ENCODE peak calls at places on chromosome 6, in four cellular contexts. One of them, this sample, is unnamed.

GRCh38 chr6:24146871-24147270 is 20.9 kb downstream of the NRSN1 start:
- DNase-seq in fibroblast of lung: no peak
- DNase-seq in hepatocyte: no peak
- DNase-seq in GM23248: no peak
- DNase-seq in this sample: no peak

GRCh38 chr6:27810768-27811298 is 101.4 kb downstream of the OR2B2 start:
- DNase-seq in fibroblast of lung: no peak
- DNase-seq in hepatocyte: no peak
- DNase-seq in GM23248: no peak
- DNase-seq in this sample: peak; percentile 25

GRCh38 chr6:165978482-165978881 is 189.2 kb downstream of the TBXT start:
- DNase-seq in fibroblast of lung: no peak
- DNase-seq in hepatocyte: no peak
- DNase-seq in GM23248: no peak
- DNase-seq in this sample: no peak

GRCh38 chr6:169589293-169589692 is 112.5 kb downstream of the WDR27 start:
- DNase-seq in fibroblast of lung: peak; percentile 85
- DNase-seq in hepatocyte: no peak
- DNase-seq in GM23248: peak; percentile 40
- DNase-seq in this sample: peak; percentile 88

GRCh38 chr6:11043961-11044711 is at the start of gene ELOVL2:
- DNase-seq in fibroblast of lung: peak; percentile 54
- DNase-seq in hepatocyte: peak; percentile 88
- DNase-seq in GM23248: peak; percentile 74
- DNase-seq in this sample: peak; percentile 14

GRCh38 chr6:26269406-26270120 is 95.4 kb upstream of the BTN3A2 start:
- DNase-seq in fibroblast of lung: no peak
- DNase-seq in hepatocyte: no peak
- DNase-seq in GM23248: no peak
- DNase-seq in this sample: no peak

GRCh38 chr6:79280756-79281155 is 46.3 kb upstream of the HMGN3 start:
- DNase-seq in fibroblast of lung: no peak
- DNase-seq in hepatocyte: no peak
- DNase-seq in GM23248: no peak
- DNase-seq in this sample: no peak

GRCh38 chr6:166751051-166751595 is 124.1 kb upstream of the RPS6KA2 start:
- DNase-seq in fibroblast of lung: peak; percentile 22
- DNase-seq in hepatocyte: no peak
- DNase-seq in GM23248: no peak
- DNase-seq in this sample: no peak

GRCh38 chr6:92688328-92688727 is 731.0 kb downstream of the EPHA7 start:
- DNase-seq in fibroblast of lung: no peak
- DNase-seq in hepatocyte: no peak
- DNase-seq in GM23248: no peak
- DNase-seq in this sample: peak; percentile 9

GRCh38 chr6:40152196-40152595 is 217.9 kb upstream of the MOCS1 start:
- DNase-seq in fibroblast of lung: no peak
- DNase-seq in hepatocyte: no peak
- DNase-seq in GM23248: no peak
- DNase-seq in this sample: no peak

GRCh38 chr6:11711644-11711993 is 67.0 kb downstream of the ADTRP start:
- DNase-seq in fibroblast of lung: peak; percentile 19
- DNase-seq in hepatocyte: no peak
- DNase-seq in GM23248: peak; percentile 66
- DNase-seq in this sample: no peak

DNA sequence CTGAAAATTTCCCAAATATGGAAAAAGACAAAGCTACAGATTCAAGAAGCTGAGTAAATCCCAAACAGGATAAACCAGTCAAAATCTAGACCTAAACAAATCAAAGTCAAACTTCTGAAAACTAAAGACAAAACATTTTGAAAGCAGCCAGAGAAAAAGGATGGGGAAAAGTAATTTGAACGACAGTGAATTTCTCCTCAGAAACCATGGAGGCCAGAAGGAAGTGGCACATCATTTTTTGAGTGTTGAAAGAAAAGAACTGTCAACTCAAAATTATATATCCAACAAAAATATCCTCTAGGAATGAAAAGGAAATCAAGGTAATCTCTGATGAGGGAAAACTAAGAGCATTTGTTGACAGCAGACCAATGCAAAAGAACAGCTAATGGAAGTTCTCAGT is 6.8 kb downstream of the RAB23 start:
- DNase-seq in fibroblast of lung: no peak
- DNase-seq in hepatocyte: no peak
- DNase-seq in GM23248: no peak
- DNase-seq in this sample: no peak
- H4K20me1 ChIP-seq in fibroblast of lung: no peaks in the 10 kb centered on the region
- H4K20me1 ChIP-seq in hepatocyte: peaks cover 6% of the 10 kb centered on the region
- H4K20me1 ChIP-seq in GM23248: no peaks in the 10 kb centered on the region
- H4K20me1 ChIP-seq in this sample: no peaks in the 10 kb centered on the region

GRCh38 chr6:34416877-34417371 is 8.9 kb downstream of the RPS10 start:
- DNase-seq in fibroblast of lung: no peak
- DNase-seq in hepatocyte: no peak
- DNase-seq in GM23248: no peak
- DNase-seq in this sample: no peak

GRCh38 chr6:34423254-34423653 is 2.6 kb downstream of the RPS10 start:
- DNase-seq in fibroblast of lung: peak; percentile 52
- DNase-seq in hepatocyte: no peak
- DNase-seq in GM23248: peak; percentile 41
- DNase-seq in this sample: no peak

GRCh38 chr6:34412643-34413214 is 13.1 kb downstream of the RPS10 start:
- DNase-seq in fibroblast of lung: peak; percentile 62
- DNase-seq in hepatocyte: no peak
- DNase-seq in GM23248: peak; percentile 48
- DNase-seq in this sample: no peak

GRCh38 chr6:34414999-34415858 is 10.6 kb downstream of the RPS10 start:
- DNase-seq in fibroblast of lung: peak; percentile 71
- DNase-seq in hepatocyte: peak; percentile 81
- DNase-seq in GM23248: peak; percentile 79
- DNase-seq in this sample: peak; percentile 77

GRCh38 chr6:34418367-34418766 is 7.5 kb downstream of the RPS10 start:
- DNase-seq in fibroblast of lung: no peak
- DNase-seq in hepatocyte: no peak
- DNase-seq in GM23248: no peak
- DNase-seq in this sample: no peak
- H4K20me1 ChIP-seq in fibroblast of lung: no peaks in the 10 kb centered on the region
- H4K20me1 ChIP-seq in hepatocyte: peaks cover 8% of the 10 kb centered on the region
- H4K20me1 ChIP-seq in GM23248: no peaks in the 10 kb centered on the region
- H4K20me1 ChIP-seq in this sample: no peaks in the 10 kb centered on the region

GRCh38 chr6:47502920-47503319 is 25.3 kb downstream of the CD2AP start:
- DNase-seq in fibroblast of lung: no peak
- DNase-seq in hepatocyte: no peak
- DNase-seq in GM23248: no peak
- DNase-seq in this sample: no peak
- H4K20me1 ChIP-seq in fibroblast of lung: peaks cover 2% of the 10 kb centered on the region
- H4K20me1 ChIP-seq in hepatocyte: peaks cover 35% of the 10 kb centered on the region
- H4K20me1 ChIP-seq in GM23248: peaks cover 16% of the 10 kb centered on the region
- H4K20me1 ChIP-seq in this sample: peaks cover 8% of the 10 kb centered on the region

GRCh38 chr6:7888587-7889357 is 21.8 kb downstream of the TXNDC5 start:
- DNase-seq in fibroblast of lung: no peak
- DNase-seq in hepatocyte: no peak
- DNase-seq in GM23248: no peak
- DNase-seq in this sample: peak; percentile 46

GRCh38 chr6:7891098-7891872 is 19.3 kb downstream of the TXNDC5 start:
- DNase-seq in fibroblast of lung: no peak
- DNase-seq in hepatocyte: no peak
- DNase-seq in GM23248: no peak
- DNase-seq in this sample: no peak

GRCh38 chr6:7883381-7883780 is 27.2 kb downstream of the TXNDC5 start:
- DNase-seq in fibroblast of lung: no peak
- DNase-seq in hepatocyte: no peak
- DNase-seq in GM23248: no peak
- DNase-seq in this sample: peak; percentile 53

GRCh38 chr6:7886132-7886531 is 24.5 kb downstream of the TXNDC5 start:
- DNase-seq in fibroblast of lung: no peak
- DNase-seq in hepatocyte: no peak
- DNase-seq in GM23248: no peak
- DNase-seq in this sample: peak; percentile 51

DNA sequence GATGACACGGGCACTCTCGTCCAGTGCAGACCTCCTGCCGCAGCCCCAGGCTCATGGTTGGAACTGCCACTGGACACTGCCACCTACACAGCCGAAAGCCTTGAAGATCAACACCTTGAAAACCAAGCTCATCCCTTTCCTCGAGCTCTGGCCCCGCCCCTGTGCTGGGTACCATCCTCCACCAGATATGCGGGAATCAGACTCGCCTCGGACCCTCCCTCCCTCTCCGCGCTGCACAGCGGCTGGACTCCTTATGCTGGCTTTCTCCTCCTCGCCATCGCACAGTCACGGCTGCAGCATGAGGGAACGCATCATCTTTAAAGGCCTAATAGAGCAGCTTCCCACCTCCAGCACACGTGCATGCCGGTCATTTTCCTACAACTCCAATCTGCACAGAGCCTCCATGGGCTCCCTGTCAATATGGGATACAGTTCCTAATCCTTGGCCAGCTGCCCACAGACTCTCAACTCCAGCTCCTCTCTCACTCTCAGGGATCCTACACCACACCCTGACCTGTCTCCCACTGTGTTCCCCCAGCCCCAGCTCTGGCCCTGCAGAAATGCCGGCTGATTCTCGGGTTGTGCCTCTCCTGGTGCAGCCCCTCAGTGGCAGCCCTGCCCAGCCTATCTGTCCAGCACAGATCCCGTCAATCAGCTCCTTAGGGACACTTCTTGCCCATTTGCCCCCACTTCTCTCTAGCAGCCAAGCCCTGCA is 23.2 kb downstream of the TXNDC5 start:
- DNase-seq in fibroblast of lung: no peak
- DNase-seq in hepatocyte: no peak
- DNase-seq in GM23248: no peak
- DNase-seq in this sample: peak; percentile 64
- H4K20me1 ChIP-seq in fibroblast of lung: no peaks in the 10 kb centered on the region
- H4K20me1 ChIP-seq in hepatocyte: no peaks in the 10 kb centered on the region
- H4K20me1 ChIP-seq in GM23248: no peaks in the 10 kb centered on the region
- H4K20me1 ChIP-seq in this sample: peaks cover 2% of the 10 kb centered on the region

DNA sequence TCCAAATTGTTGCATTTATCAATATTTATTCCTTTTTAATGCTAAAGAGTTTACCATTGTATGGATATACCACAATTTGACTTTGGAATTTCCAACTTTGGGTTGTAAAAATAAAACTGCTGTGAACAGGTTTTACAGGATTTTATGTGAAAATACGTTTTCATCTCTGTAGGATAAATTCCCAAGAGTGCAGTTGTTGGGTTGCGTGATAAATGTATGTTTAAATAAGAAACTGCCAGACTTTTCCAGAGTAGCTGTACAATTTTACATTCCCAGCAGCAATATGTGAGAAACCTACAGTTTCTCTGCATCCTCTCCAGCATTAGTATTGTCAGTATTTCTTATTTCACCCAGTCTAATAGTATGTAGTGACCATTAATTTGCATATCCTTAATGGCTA is 12.6 kb downstream of the TAB2 start:
- DNase-seq in fibroblast of lung: no peak
- DNase-seq in hepatocyte: no peak
- DNase-seq in GM23248: no peak
- DNase-seq in this sample: no peak
- H4K20me1 ChIP-seq in fibroblast of lung: no peaks in the 10 kb centered on the region
- H4K20me1 ChIP-seq in hepatocyte: peaks cover 98% of the 10 kb centered on the region
- H4K20me1 ChIP-seq in GM23248: peaks cover 62% of the 10 kb centered on the region
- H4K20me1 ChIP-seq in this sample: peaks cover 31% of the 10 kb centered on the region

GRCh38 chr6:44297063-44298038 is 15.8 kb downstream of the AARS2 start:
- DNase-seq in fibroblast of lung: peak; percentile 16
- DNase-seq in hepatocyte: peak; percentile 70
- DNase-seq in GM23248: peak; percentile 65
- DNase-seq in this sample: peak; percentile 21
- H4K20me1 ChIP-seq in fibroblast of lung: no peaks in the 10 kb centered on the region
- H4K20me1 ChIP-seq in hepatocyte: no peaks in the 10 kb centered on the region
- H4K20me1 ChIP-seq in GM23248: no peaks in the 10 kb centered on the region
- H4K20me1 ChIP-seq in this sample: no peaks in the 10 kb centered on the region

DNA sequence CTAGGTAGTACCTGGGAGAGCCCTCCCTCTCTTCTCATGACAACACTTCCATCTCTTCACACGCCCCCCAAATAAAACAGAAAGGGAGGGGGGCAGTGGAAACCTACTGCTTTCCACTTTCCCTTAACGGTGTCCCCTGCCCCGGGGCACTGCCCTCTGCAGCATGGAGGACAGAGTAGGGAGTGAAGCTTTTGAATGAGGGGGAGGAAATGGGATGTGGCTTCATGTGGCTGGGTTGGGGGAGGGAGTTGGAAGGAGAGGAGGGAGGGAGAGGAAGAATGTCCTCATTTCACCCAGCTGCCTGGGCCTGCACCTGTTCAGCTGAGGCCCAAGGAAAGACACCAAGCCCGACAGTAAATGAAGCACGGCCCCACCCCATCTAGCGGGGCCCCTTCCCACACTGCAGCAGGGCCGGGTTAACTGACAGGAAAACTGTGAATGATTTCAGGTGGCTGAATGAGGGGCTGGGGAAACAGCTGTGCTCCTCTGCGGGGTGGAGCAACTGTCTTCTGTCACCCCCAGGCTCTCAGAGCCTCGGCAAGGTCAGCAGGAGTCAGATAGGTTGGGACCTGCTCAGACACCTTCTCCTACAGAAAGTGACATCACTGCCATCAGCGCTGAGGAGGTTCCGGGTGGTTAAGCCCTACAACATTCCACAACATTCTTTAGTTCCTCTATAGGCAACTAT is 40.0 kb upstream of the TAF8 start:
- DNase-seq in fibroblast of lung: no peak
- DNase-seq in hepatocyte: no peak
- DNase-seq in GM23248: no peak
- DNase-seq in this sample: peak; percentile 6
- H4K20me1 ChIP-seq in fibroblast of lung: no peaks in the 10 kb centered on the region
- H4K20me1 ChIP-seq in hepatocyte: no peaks in the 10 kb centered on the region
- H4K20me1 ChIP-seq in GM23248: no peaks in the 10 kb centered on the region
- H4K20me1 ChIP-seq in this sample: no peaks in the 10 kb centered on the region